ENCODE peak calls at places on chromosomes 4 and X, in four cellular contexts. Q is H1; M is hepatocyte; G is effector memory CD4-positive, alpha-beta T cell. Y is an unnamed sample.

GRCh38 chr4:164461901-164462300 is 292.0 kb upstream of the SMIM31 start:
- DNase-seq in Q (no peak), M (peak; percentile 29), G (no peak), Y (no peak)

GRCh38 chrX:153782324-153782723 is 1.5 kb downstream of the SRPK3 start:
- DNase-seq in Q (no peak), M (no peak), G (no peak), Y (no peak)

GRCh38 chr4:38166082-38166481 is 205.9 kb downstream of the PTTG2 start:
- DNase-seq in Q (no peak), M (no peak), G (no peak), Y (no peak)

GRCh38 chr4:188295899-188296298 is 156.7 kb downstream of the TRIML1 start:
- DNase-seq in Q (no peak), M (no peak), G (no peak), Y (no peak)

GRCh38 chr4:151488968-151489367 is 80.0 kb downstream of the FHIP1A start:
- DNase-seq in Q (no peak), M (no peak), G (no peak), Y (no peak)

GRCh38 chr4:11451720-11452119 is 23.0 kb upstream of the HS3ST1 start:
- DNase-seq in Q (no peak), M (no peak), G (no peak), Y (no peak)

GRCh38 chr4:81724925-81725329 is 253.2 kb upstream of the RASGEF1B start:
- DNase-seq in Q (no peak), M (peak; percentile 84), G (no peak), Y (no peak)

GRCh38 chrX:151870603-151871002 is 42.1 kb upstream of the MAGEA4 start:
- DNase-seq in Q (no peak), M (no peak), G (no peak), Y (no peak)

GRCh38 chr4:4417886-4418285 is 31.0 kb downstream of the NSG1 start:
- DNase-seq in Q (no peak), M (no peak), G (no peak), Y (no peak)

GRCh38 chrX:68511255-68511654 is 12.4 kb downstream of the YIPF6 start:
- DNase-seq in Q (no peak), M (peak; percentile 66), G (no peak), Y (no peak)

GRCh38 chrX:35728481-35728880 is 69.7 kb upstream of the MAGEB16 start:
- DNase-seq in Q (peak; percentile 44), M (no peak), G (no peak), Y (peak; percentile 25)

GRCh38 chr4:136056748-136057147 is 1475.5 kb downstream of the PCDH18 start:
- DNase-seq in Q (no peak), M (no peak), G (no peak), Y (no peak)

GRCh38 chrX:386239-386767 is 404 bp downstream of the PPP2R3B start:
- DNase-seq in Q (no peak), M (peak; percentile 14), G (no peak), Y (no peak)

GRCh38 chr4:1055721-1056590 is 44.5 kb downstream of the FGFRL1 start:
- DNase-seq in Q (no peak), M (peak; percentile 57), G (peak; percentile 70), Y (no peak)

GRCh38 chr4:54011201-54011600 is 53.2 kb downstream of the CHIC2 start:
- DNase-seq in Q (no peak), M (no peak), G (no peak), Y (no peak)

GRCh38 chr4:40722576-40723161 is 27.1 kb upstream of the NSUN7 start:
- DNase-seq in Q (no peak), M (peak; percentile 27), G (no peak), Y (no peak)

GRCh38 chr4:180617203-180617602 is 1626.0 kb upstream of the TENM3 start:
- DNase-seq in Q (no peak), M (peak; percentile 71), G (no peak), Y (no peak)

GRCh38 chr4:89358935-89359364 is 51.4 kb upstream of the GPRIN3 start:
- DNase-seq in Q (no peak), M (no peak), G (no peak), Y (no peak)

GRCh38 chr4:8235224-8235623 is 34.3 kb upstream of the HTRA3 start:
- DNase-seq in Q (no peak), M (no peak), G (no peak), Y (no peak)

GRCh38 chrX:69282893-69283690 is 117.8 kb upstream of the PJA1 start:
- DNase-seq in Q (no peak), M (no peak), G (no peak), Y (no peak)

GRCh38 chrX:140502491-140503229 is 2.2 kb downstream of the SOX3 start:
- DNase-seq in Q (no peak), M (no peak), G (no peak), Y (no peak)

GRCh38 chr4:175386776-175387507 is 425.1 kb downstream of the GPM6A start:
- DNase-seq in Q (no peak), M (peak; percentile 11), G (no peak), Y (no peak)

GRCh38 chr4:135927651-135928050 is 1604.6 kb downstream of the PCDH18 start:
- DNase-seq in Q (no peak), M (no peak), G (no peak), Y (no peak)

GRCh38 chr4:41598580-41598979 is 60.6 kb downstream of the LIMCH1 start:
- DNase-seq in Q (no peak), M (no peak), G (no peak), Y (no peak)

GRCh38 chrX:118221257-118221656 is 104.6 kb upstream of the KLHL13 start:
- DNase-seq in Q (no peak), M (no peak), G (no peak), Y (no peak)

GRCh38 chrX:10022580-10023245 is 55.6 kb downstream of the CLDN34 start:
- DNase-seq in Q (no peak), M (no peak), G (no peak), Y (no peak)

GRCh38 chr4:16597829-16598228 is 300.6 kb downstream of the LDB2 start:
- DNase-seq in Q (no peak), M (peak; percentile 9), G (no peak), Y (no peak)

DNA sequence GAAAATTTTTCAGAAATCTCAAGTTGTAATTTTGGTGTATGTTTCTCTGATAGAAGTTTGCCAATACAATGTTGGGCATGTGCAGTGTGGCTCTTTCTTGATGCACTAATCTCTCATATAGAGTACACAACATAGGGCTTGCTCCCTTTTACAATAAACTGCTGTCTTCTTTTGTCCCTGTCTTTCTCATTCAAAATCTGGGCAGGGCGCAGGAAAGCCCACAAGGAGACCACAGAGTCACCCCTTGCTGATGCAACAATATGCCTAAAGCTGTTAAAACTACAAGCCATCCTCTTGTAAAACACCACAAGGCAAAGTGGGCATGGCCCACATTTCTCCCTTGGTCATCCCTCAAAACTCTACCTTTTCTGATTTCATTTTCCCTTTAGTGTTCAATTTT is 63.4 kb upstream of the TBC1D9 start:
- DNase-seq in Q (no peak), M (no peak), G (no peak), Y (no peak)
- H3K27ac ChIP-seq in Q (no peak overlapping the region), M (no peak overlapping the region), G (no peak overlapping the region), Y (no peak overlapping the region)

GRCh38 chr4:107900508-107900907 is 30.8 kb upstream of the CYP2U1 start:
- DNase-seq in Q (no peak), M (peak; percentile 18), G (no peak), Y (no peak)
- H3K27ac ChIP-seq in Q (no peak overlapping the region), M (peak overlapping the region; percentile 45), G (no peak overlapping the region), Y (no peak overlapping the region)

DNA sequence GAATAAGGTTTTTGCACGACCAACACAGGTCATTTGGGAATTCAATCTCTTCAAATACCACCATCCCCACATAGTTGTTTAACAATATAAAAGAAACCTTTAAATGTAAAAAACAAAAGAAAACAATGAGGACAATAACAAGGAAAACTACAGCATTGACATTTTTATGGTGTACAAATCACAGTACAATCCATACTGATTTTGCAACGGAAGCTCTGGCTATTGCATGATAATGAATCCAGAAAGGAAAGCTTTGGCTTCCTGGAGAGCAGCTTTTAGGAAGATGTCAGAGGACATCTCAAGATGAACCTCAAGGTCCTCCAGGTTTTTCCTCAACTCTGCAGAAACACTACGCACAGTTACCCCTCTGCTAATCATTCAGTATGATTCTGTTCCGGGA is 111.5 kb upstream of the MYOZ2 start:
- DNase-seq in Q (no peak), M (no peak), G (no peak), Y (no peak)
- H3K27ac ChIP-seq in Q (no peak overlapping the region), M (no peak overlapping the region), G (no peak overlapping the region), Y (no peak overlapping the region)

GRCh38 chr4:15186149-15186548 is 183.9 kb downstream of the CPEB2 start:
- DNase-seq in Q (no peak), M (no peak), G (no peak), Y (no peak)

GRCh38 chr4:15182600-15183222 is 180.4 kb downstream of the CPEB2 start:
- DNase-seq in Q (no peak), M (no peak), G (no peak), Y (no peak)

GRCh38 chr4:15188581-15189539 is 186.6 kb downstream of the CPEB2 start:
- DNase-seq in Q (no peak), M (no peak), G (no peak), Y (no peak)

GRCh38 chr4:15186826-15187225 is 184.5 kb downstream of the CPEB2 start:
- DNase-seq in Q (no peak), M (no peak), G (no peak), Y (no peak)
- H3K27ac ChIP-seq in Q (no peak overlapping the region), M (no peak overlapping the region), G (no peak overlapping the region), Y (no peak overlapping the region)

DNA sequence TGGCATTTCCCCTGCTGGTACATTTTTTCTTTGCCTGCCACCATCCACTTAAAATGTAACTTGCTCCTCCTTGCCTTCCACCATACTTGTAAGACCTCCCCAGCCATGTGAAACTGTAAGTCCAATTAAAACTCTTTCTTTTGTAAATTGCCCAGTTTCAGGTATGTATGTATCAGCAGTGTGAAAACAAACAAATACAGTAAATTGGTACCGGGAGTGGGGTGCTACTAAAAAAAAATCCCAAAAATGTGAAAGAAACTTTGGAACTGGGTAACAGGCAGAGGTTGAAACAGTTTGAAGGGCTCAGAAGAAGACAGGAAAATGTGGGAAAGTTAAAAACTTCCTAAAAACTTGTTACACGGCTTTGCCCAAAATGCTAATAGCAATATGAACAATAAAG is 16.3 kb downstream of the ARHGEF9 start:
- DNase-seq in Q (no peak), M (no peak), G (no peak), Y (no peak)
- H3K27ac ChIP-seq in Q (no peak overlapping the region), M (no peak overlapping the region), G (no peak overlapping the region), Y (no peak overlapping the region)